ENCODE peak calls at places on chromosomes 7 and 10, in five cellular contexts. I is CD8-positive, alpha-beta T cell; W is transverse colon; E is gastrocnemius medialis; P is HL-60. K is an unnamed sample.

GRCh38 chr7:69864283-69864682 is 266.0 kb downstream of the AUTS2 start:
- DNase-seq in I (no peak), W (no peak), E (no peak), P (no peak), K (no peak)

GRCh38 chr7:151125835-151126481 is 39.7 kb downstream of the AGAP3 start:
- DNase-seq in I (no peak), W (peak; percentile 60), E (no peak), P (no peak), K (no peak)

GRCh38 chr10:44300666-44301649 is 83.9 kb downstream of the CXCL12 start:
- DNase-seq in I (no peak), W (no peak), E (no peak), P (no peak), K (no peak)

GRCh38 chr7:94908204-94909022 is 1.0 kb downstream of the PPP1R9A start:
- DNase-seq in I (no peak), W (peak; percentile 29), E (peak; percentile 29), P (no peak), K (peak; percentile 54)

GRCh38 chr10:5776881-5777197 is 36.4 kb downstream of the GDI2 start:
- DNase-seq in I (no peak), W (no peak), E (no peak), P (no peak), K (no peak)

GRCh38 chr7:121020652-121021051 is 32.1 kb downstream of the CPED1 start:
- DNase-seq in I (no peak), W (no peak), E (no peak), P (peak; percentile 7), K (no peak)

GRCh38 chr10:76026176-76026771 is 594.9 kb downstream of the LRMDA start:
- DNase-seq in I (no peak), W (no peak), E (no peak), P (no peak), K (no peak)

GRCh38 chr7:115005942-115006341 is 84.0 kb downstream of the MDFIC start:
- DNase-seq in I (no peak), W (no peak), E (no peak), P (no peak), K (no peak)

GRCh38 chr10:47339759-47340612 is 8.2 kb upstream of the RBP3 start:
- DNase-seq in I (no peak), W (no peak), E (no peak), P (peak; percentile 45), K (no peak)

GRCh38 chr7:129136887-129137647 is 7.4 kb upstream of the TSPAN33 start:
- DNase-seq in I (no peak), W (no peak), E (no peak), P (no peak), K (no peak)

GRCh38 chr10:130495891-130496642 is 359.9 kb downstream of the GLRX3 start:
- DNase-seq in I (no peak), W (no peak), E (no peak), P (no peak), K (no peak)

GRCh38 chr7:27735165-27735564 is 4.8 kb upstream of the TAX1BP1 start:
- DNase-seq in I (no peak), W (no peak), E (no peak), P (no peak), K (no peak)

GRCh38 chr7:27739914-27740448 is at the start of gene TAX1BP1:
- DNase-seq in I (peak; percentile 95), W (peak; percentile 97), E (peak; percentile 93), P (peak; percentile 97), K (peak; percentile 98)

GRCh38 chr7:27739301-27739913 is 555 bp upstream of the TAX1BP1 start:
- DNase-seq in I (no peak), W (no peak), E (no peak), P (no peak), K (peak; percentile 28)

GRCh38 chr7:27737178-27737577 is 2.8 kb upstream of the TAX1BP1 start:
- DNase-seq in I (no peak), W (no peak), E (no peak), P (no peak), K (no peak)

DNA sequence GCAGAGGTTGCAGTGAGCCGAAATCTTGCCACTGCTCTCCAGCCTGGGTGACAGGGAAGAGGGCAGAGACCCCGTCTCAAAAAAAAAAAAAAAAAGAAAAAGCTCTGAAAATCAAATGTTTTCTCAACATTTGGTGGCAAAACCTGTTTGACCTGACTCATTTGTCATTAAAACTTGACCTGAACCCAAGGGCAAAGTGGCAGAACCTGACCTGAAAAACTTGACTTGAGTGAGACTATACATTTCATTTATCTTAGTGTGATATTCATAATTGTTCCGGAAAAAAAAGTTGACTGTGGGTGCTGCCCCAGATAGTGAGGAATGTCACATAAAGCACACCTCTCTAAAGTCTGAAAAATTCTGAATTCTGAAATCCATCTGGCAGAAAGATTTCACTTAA is 2.4 kb upstream of the TAX1BP1 start:
- DNase-seq in I (no peak), W (no peak), E (no peak), P (no peak), K (no peak)
- TF ChIP-seq CTCF in I (no peak), W (no peak), E (no peak), P (no peak), K (no peak)

GRCh38 chr10:74029943-74030342 is 32.0 kb downstream of the VCL start:
- DNase-seq in I (no peak), W (no peak), E (no peak), P (no peak), K (no peak)
- H3K27ac ChIP-seq in I (no peak overlapping the region), W (peak overlapping the region; percentile 47), E (peak overlapping the region; percentile 96), P (no peak overlapping the region), K (no peak overlapping the region)

GRCh38 chr10:104299031-104299904 is 30.3 kb downstream of the GSTO2 start:
- DNase-seq in I (no peak), W (no peak), E (no peak), P (no peak), K (no peak)

GRCh38 chr10:104300736-104301292 is 31.8 kb downstream of the GSTO2 start:
- DNase-seq in I (no peak), W (peak; percentile 65), E (peak; percentile 77), P (no peak), K (peak; percentile 36)

GRCh38 chr10:104296687-104297436 is 27.9 kb downstream of the GSTO2 start:
- DNase-seq in I (no peak), W (no peak), E (no peak), P (no peak), K (no peak)

GRCh38 chr10:104300002-104300735 is 31.2 kb downstream of the GSTO2 start:
- DNase-seq in I (no peak), W (no peak), E (no peak), P (no peak), K (no peak)

GRCh38 chr10:104297697-104298660 is 29.0 kb downstream of the GSTO2 start:
- DNase-seq in I (peak; percentile 47), W (no peak), E (no peak), P (no peak), K (peak; percentile 25)
- TF ChIP-seq CTCF in I (peak; percentile 30), W (no peak), E (no peak), P (no peak), K (no peak)

GRCh38 chr7:81624650-81625310 is 145.1 kb downstream of the HGF start:
- DNase-seq in I (no peak), W (no peak), E (no peak), P (no peak), K (no peak)
- H3K27ac ChIP-seq in I (no peak overlapping the region), W (no peak overlapping the region), E (no peak overlapping the region), P (no peak overlapping the region), K (no peak overlapping the region)

DNA sequence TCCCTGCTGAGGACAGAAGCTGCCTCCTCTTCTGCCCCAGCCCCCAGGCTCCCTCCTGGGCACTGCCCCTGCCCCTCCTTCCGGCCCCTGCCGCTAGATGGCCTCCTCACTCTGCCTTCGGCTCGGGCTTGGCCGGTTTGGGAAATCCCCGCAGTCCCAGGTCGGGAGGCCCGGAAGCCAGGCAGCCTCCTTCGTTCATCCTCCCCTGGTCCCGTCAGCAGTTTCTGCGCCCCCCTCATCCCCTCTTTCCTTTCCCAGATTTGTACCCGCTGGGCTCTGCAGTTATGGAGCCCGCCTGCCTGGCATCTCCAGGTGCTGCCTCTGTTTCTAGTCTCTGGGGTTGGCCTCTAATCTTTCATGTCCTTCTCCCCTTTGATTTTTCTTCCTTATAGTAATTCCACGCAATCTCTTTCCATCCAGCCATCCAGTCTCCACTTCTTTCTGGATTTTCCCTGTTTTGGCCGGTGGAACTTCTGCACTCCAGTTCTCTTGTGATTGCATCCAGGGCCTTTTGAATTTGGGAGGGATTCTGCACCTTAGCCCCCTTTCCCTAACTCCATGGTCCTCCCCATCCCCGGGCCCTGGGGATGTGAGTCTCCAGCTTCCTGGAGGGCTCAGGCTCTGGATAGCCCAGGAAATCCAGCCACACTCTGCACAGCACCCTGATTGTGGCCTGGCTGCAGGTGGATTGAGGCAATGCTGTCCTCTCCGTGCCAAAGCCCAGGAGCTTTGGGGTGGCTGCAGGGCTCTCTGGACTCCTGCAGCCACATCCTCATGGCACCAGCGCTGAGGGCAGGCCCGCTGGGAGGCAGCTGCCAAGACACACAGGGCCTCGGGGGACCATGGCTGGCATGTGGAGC is 3.3 kb upstream of the SHH start:
- DNase-seq in I (peak; percentile 59), W (peak; percentile 63), E (no peak), P (peak; percentile 59), K (peak; percentile 70)
- TF ChIP-seq CTCF in I (peak; percentile 33), W (peak; percentile 60), E (peak; percentile 21), P (peak; percentile 74), K (peak; percentile 73)

DNA sequence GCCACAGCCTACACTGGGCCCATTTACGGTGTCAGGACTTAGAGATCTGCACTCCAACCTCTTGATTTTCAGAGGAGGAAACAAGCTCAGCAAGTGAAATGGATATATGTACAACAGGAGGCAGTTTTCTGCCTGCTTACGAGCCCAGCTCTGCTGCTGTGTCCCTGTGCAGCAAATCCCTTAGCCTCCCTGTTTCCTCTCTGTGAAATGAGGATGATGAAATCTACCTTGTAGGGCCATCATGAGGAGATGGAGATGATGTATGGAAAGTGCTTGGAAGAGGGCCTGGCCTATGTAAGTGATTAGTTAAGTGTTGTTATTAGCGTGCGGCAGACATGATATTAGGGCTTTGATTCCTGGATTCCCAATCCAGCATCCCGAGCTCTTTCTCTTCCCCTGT is 113.6 kb downstream of the MARCHF5 start:
- DNase-seq in I (no peak), W (no peak), E (no peak), P (no peak), K (no peak)
- H3K27ac ChIP-seq in I (no peak overlapping the region), W (no peak overlapping the region), E (no peak overlapping the region), P (no peak overlapping the region), K (no peak overlapping the region)

GRCh38 chr10:58963723-58964124 is 212.7 kb upstream of the PHYHIPL start:
- DNase-seq in I (no peak), W (no peak), E (no peak), P (no peak), K (no peak)

GRCh38 chr10:58957517-58957916 is 218.9 kb upstream of the PHYHIPL start:
- DNase-seq in I (no peak), W (no peak), E (no peak), P (no peak), K (no peak)

GRCh38 chr10:58967551-58968418 is 208.7 kb upstream of the PHYHIPL start:
- DNase-seq in I (no peak), W (no peak), E (no peak), P (no peak), K (peak; percentile 33)

GRCh38 chr10:58965855-58966254 is 210.6 kb upstream of the PHYHIPL start:
- DNase-seq in I (no peak), W (no peak), E (no peak), P (no peak), K (no peak)

GRCh38 chr10:58963101-58963534 is 213.3 kb upstream of the PHYHIPL start:
- DNase-seq in I (no peak), W (no peak), E (no peak), P (no peak), K (no peak)
- TF ChIP-seq CTCF in I (no peak), W (no peak), E (no peak), P (peak; percentile 7), K (no peak)

DNA sequence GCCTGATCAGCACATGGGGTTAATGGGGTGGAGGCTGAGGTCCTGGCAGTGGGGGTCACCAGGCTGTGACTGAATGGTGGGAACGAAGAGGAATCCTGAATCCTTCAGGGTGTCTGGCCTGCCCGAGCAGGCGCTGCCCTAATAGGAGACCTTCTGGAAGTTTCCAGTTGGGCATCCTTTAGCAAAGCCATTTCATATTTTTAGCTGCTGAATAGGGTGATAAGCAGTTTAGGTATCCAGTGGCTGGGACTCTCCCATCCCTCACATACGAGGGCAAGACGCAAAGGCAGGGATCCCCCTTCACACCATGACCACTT is 159.3 kb downstream of the SH3PXD2A start:
- DNase-seq in I (no peak), W (no peak), E (no peak), P (no peak), K (no peak)
- H3K27ac ChIP-seq in I (no peak overlapping the region), W (peak overlapping the region; percentile 79), E (no peak overlapping the region), P (no peak overlapping the region), K (peak overlapping the region; percentile 23)